ENCODE peak calls at places on chromosomes 1 and 21, in four cellular contexts. One of them, this sample, is unnamed. For H3F3A, the result is how much of the 10 kb centered on the place peaks cover.

GRCh38 chr21:34894401-34894800 is 154.7 kb downstream of the RUNX1 start:
- DNase-seq in SK-N-SH: no peak
- DNase-seq in GM23338: no peak
- DNase-seq in neural progenitor cell: no peak
- DNase-seq in this sample: no peak

GRCh38 chr1:247241687-247242086 is 14.2 kb upstream of the VN1R5 start:
- DNase-seq in GM23338: no peak
- DNase-seq in neural progenitor cell: no peak
- DNase-seq in SK-N-SH: no peak
- DNase-seq in this sample: peak

GRCh38 chr21:16541366-16541765 is 811.6 kb downstream of the USP25 start:
- DNase-seq in GM23338: no peak
- DNase-seq in neural progenitor cell: no peak
- DNase-seq in SK-N-SH: no peak
- DNase-seq in this sample: no peak

GRCh38 chr1:222996307-222996983 is 146.6 kb downstream of the TLR5 start:
- DNase-seq in neural progenitor cell: no peak
- DNase-seq in GM23338: no peak
- DNase-seq in SK-N-SH: no peak
- DNase-seq in this sample: no peak

GRCh38 chr1:22955146-22955545 is 17.5 kb downstream of the LACTBL1 start:
- DNase-seq in GM23338: no peak
- DNase-seq in SK-N-SH: no peak
- DNase-seq in neural progenitor cell: no peak
- DNase-seq in this sample: no peak

GRCh38 chr21:35083246-35083645 is 34.1 kb upstream of the RUNX1 start:
- DNase-seq in SK-N-SH: no peak
- DNase-seq in GM23338: no peak
- DNase-seq in neural progenitor cell: no peak
- DNase-seq in this sample: no peak

GRCh38 chr1:37622131-37622530 is 12.6 kb downstream of the RSPO1 start:
- DNase-seq in GM23338: peak
- DNase-seq in SK-N-SH: no peak
- DNase-seq in neural progenitor cell: peak
- DNase-seq in this sample: no peak

GRCh38 chr1:99525313-99525712 is 120.6 kb upstream of the PALMD start:
- DNase-seq in neural progenitor cell: no peak
- DNase-seq in SK-N-SH: no peak
- DNase-seq in GM23338: no peak
- DNase-seq in this sample: no peak

GRCh38 chr1:215518594-215518993 is 48.5 kb upstream of the KCTD3 start:
- DNase-seq in neural progenitor cell: no peak
- DNase-seq in GM23338: no peak
- DNase-seq in SK-N-SH: no peak
- DNase-seq in this sample: no peak

GRCh38 chr1:5907966-5908365 is 84.3 kb downstream of the NPHP4 start:
- DNase-seq in neural progenitor cell: no peak
- DNase-seq in SK-N-SH: no peak
- DNase-seq in GM23338: no peak
- DNase-seq in this sample: no peak

GRCh38 chr1:165056914-165057313 is 299.6 kb downstream of the LMX1A start:
- DNase-seq in SK-N-SH: no peak
- DNase-seq in neural progenitor cell: no peak
- DNase-seq in GM23338: no peak
- DNase-seq in this sample: no peak

GRCh38 chr1:160371691-160372208 is 4.9 kb downstream of the NHLH1 start:
- DNase-seq in SK-N-SH: no peak
- DNase-seq in GM23338: no peak
- DNase-seq in neural progenitor cell: no peak
- DNase-seq in this sample: no peak

GRCh38 chr1:11787251-11787803 is 18.4 kb downstream of the MTHFR start:
- DNase-seq in SK-N-SH: no peak
- DNase-seq in neural progenitor cell: peak
- DNase-seq in GM23338: peak
- DNase-seq in this sample: peak

GRCh38 chr1:169964206-169964605 is 70.5 kb upstream of the SCYL3 start:
- DNase-seq in neural progenitor cell: no peak
- DNase-seq in GM23338: no peak
- DNase-seq in SK-N-SH: no peak
- DNase-seq in this sample: no peak

DNA sequence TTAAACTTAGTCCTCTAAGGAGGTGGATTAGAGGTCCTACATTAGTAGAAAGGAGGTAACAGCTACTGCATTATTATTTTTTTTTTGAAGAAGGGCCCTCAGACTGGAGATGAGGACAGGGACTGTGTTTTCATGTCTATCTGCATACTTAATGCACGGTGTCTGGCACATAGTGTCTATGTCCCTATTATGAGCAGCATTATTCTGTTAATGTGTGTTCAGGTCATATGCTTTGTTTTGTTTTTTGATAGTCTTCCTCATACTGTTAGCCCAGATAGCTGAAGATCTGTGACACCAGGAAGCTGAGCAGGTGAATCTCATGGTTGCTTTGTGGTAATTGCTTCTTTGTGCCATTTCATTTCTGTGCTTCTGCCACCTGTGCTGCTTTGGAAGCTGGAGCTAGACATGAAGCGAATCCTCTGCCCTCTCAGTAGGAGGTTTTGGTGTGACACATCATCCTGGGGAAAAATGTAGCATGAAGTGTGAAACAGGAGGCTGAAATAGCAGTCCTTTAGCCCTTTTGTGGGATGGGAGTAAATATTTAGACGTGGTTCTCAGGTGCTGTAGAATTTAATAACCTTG is 15.8 kb downstream of the SMAP2 start:
- DNase-seq in neural progenitor cell: no peak
- DNase-seq in GM23338: no peak
- DNase-seq in SK-N-SH: no peak
- DNase-seq in this sample: no peak
- H3F3A ChIP-seq in neural progenitor cell: under half
- H3F3A ChIP-seq in GM23338: under half
- H3F3A ChIP-seq in SK-N-SH: under half
- H3F3A ChIP-seq in this sample: under half

DNA sequence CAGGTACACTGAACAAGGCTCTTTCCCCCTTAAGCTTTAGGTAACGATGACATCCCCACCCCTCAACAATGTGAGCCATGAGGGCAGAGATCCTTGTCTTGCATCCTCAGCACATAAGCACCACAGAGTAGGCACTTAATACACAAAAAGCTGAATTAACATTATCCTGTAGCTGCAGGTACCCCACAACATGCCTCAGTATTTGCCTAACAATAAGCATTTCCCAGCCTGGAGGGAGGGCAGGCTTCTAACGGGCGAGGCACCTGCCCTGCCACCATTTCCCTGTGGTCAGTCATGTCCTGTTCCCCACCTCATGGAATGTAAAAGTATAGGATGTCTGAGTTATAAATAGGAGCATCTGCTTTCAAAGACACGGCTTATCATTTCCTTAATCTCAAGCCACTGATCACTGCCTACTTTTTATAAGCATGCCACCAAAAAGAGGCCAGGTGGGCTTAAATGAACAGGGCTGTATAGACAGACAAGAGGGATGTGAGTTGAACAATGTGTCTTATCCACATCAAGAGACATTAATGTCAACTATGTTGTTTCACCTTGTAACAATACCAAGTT is 3.4 kb downstream of the CAPZB start:
- DNase-seq in GM23338: peak
- DNase-seq in SK-N-SH: no peak
- DNase-seq in neural progenitor cell: no peak
- DNase-seq in this sample: no peak
- H3K4me2 ChIP-seq in GM23338: peak
- H3K4me2 ChIP-seq in SK-N-SH: peak
- H3K4me2 ChIP-seq in neural progenitor cell: peak
- H3K4me2 ChIP-seq in this sample: peak

GRCh38 chr1:39268112-39268581 is 63.7 kb downstream of the MACF1 start:
- DNase-seq in GM23338: peak
- DNase-seq in SK-N-SH: no peak
- DNase-seq in neural progenitor cell: peak
- DNase-seq in this sample: no peak
- H3F3A ChIP-seq in GM23338: under half
- H3F3A ChIP-seq in SK-N-SH: under half
- H3F3A ChIP-seq in neural progenitor cell: under half
- H3F3A ChIP-seq in this sample: under half

DNA sequence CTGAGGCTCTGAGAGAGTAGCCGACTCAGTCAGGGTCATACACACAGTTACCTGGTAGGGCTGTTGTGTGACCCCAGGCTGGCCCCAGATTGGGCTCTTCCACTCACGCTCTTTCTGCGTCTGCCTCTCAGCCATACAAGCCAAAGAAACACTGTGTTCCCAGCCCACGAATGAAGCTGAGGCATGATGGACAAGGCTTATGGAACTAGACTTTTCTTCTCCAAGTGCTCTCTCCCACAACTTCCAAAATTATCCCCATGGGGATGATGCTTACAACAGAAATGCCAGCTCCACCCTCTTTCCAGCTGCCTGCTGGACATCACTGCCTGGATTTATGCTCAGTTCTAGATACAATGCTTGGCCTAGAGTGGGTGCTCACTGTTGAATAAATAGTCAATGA is 102.8 kb upstream of the JUN start:
- DNase-seq in SK-N-SH: no peak
- DNase-seq in neural progenitor cell: no peak
- DNase-seq in GM23338: no peak
- DNase-seq in this sample: no peak
- H3K4me2 ChIP-seq in SK-N-SH: no peak
- H3K4me2 ChIP-seq in neural progenitor cell: no peak
- H3K4me2 ChIP-seq in GM23338: no peak
- H3K4me2 ChIP-seq in this sample: no peak

GRCh38 chr1:244837597-244838258 is 2.3 kb downstream of the COX20 start:
- DNase-seq in GM23338: no peak
- DNase-seq in neural progenitor cell: no peak
- DNase-seq in SK-N-SH: no peak
- DNase-seq in this sample: no peak
- H3F3A ChIP-seq in GM23338: under half
- H3F3A ChIP-seq in neural progenitor cell: half or more
- H3F3A ChIP-seq in SK-N-SH: half or more
- H3F3A ChIP-seq in this sample: under half

GRCh38 chr1:65009724-65010420 is 43.5 kb upstream of the JAK1 start:
- DNase-seq in GM23338: no peak
- DNase-seq in neural progenitor cell: no peak
- DNase-seq in SK-N-SH: no peak
- DNase-seq in this sample: peak
- H3K4me2 ChIP-seq in GM23338: no peak
- H3K4me2 ChIP-seq in neural progenitor cell: no peak
- H3K4me2 ChIP-seq in SK-N-SH: no peak
- H3K4me2 ChIP-seq in this sample: no peak

GRCh38 chr1:77945345-77945744 is 33.5 kb downstream of the FUBP1 start:
- DNase-seq in GM23338: no peak
- DNase-seq in SK-N-SH: no peak
- DNase-seq in neural progenitor cell: no peak
- DNase-seq in this sample: no peak
- H3F3A ChIP-seq in GM23338: under half
- H3F3A ChIP-seq in SK-N-SH: half or more
- H3F3A ChIP-seq in neural progenitor cell: half or more
- H3F3A ChIP-seq in this sample: under half

GRCh38 chr1:158246650-158247049 is 7.6 kb upstream of the CD1A start:
- DNase-seq in neural progenitor cell: no peak
- DNase-seq in SK-N-SH: no peak
- DNase-seq in GM23338: peak
- DNase-seq in this sample: peak

GRCh38 chr1:158248122-158248521 is 6.1 kb upstream of the CD1A start:
- DNase-seq in neural progenitor cell: no peak
- DNase-seq in SK-N-SH: no peak
- DNase-seq in GM23338: no peak
- DNase-seq in this sample: no peak

GRCh38 chr1:158248771-158249170 is 5.5 kb upstream of the CD1A start:
- DNase-seq in GM23338: no peak
- DNase-seq in SK-N-SH: no peak
- DNase-seq in neural progenitor cell: no peak
- DNase-seq in this sample: no peak

GRCh38 chr1:158251160-158251559 is 3.1 kb upstream of the CD1A start:
- DNase-seq in SK-N-SH: no peak
- DNase-seq in GM23338: no peak
- DNase-seq in neural progenitor cell: no peak
- DNase-seq in this sample: no peak

GRCh38 chr1:158249646-158250045 is 4.6 kb upstream of the CD1A start:
- DNase-seq in SK-N-SH: no peak
- DNase-seq in GM23338: no peak
- DNase-seq in neural progenitor cell: no peak
- DNase-seq in this sample: no peak
- H3K4me2 ChIP-seq in SK-N-SH: no peak
- H3K4me2 ChIP-seq in GM23338: no peak
- H3K4me2 ChIP-seq in neural progenitor cell: no peak
- H3K4me2 ChIP-seq in this sample: no peak

DNA sequence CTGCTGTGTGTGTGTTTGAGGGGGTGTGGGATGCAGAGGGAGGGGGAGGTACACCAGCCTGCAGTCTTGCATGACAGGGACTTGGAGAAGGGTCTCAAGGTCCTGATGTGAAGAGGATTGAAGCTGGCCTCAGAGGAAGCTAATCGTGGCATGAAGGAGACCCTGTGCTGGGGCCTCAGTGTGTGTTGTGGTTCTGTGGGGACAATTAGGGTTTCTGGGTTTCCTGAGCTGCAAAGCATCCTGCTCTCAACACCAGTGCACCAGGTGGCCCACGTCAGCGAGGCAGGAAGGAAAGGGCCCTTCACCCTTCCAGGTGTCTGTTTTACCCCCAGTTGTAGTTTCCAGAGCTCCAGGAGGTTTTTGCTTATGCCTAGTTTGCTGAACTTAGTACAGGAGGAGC is 52.8 kb downstream of the TENT5C start:
- DNase-seq in SK-N-SH: no peak
- DNase-seq in neural progenitor cell: no peak
- DNase-seq in GM23338: no peak
- DNase-seq in this sample: no peak
- H3F3A ChIP-seq in SK-N-SH: under half
- H3F3A ChIP-seq in neural progenitor cell: under half
- H3F3A ChIP-seq in GM23338: under half
- H3F3A ChIP-seq in this sample: under half

This sample was measured in PC-3.